ENCODE peak calls at places on chromosomes 12 and 14, in nine cellular contexts. K is cardiac fibroblast; G is Right ventricle myocardium superior; P is ascending aorta; Q is psoas muscle; I is right lobe of liver; J is nephron progenitor cell; W is CD8-positive, alpha-beta T cell; N is AG20443. A is an unnamed sample.

GRCh38 chr12:113130457-113131135 is 5.0 kb downstream of the RASAL1 start:
- DNase-seq in K (no peak), G (peak; percentile 41), P (no peak), Q (no peak), I (no peak), J (peak; percentile 41), W (no peak), N (no peak), A (peak; percentile 82)

GRCh38 chr12:116927244-116927940 is 16.6 kb downstream of the FBXW8 start:
- DNase-seq in K (no peak), G (no peak), P (no peak), Q (no peak), I (no peak), J (no peak), W (no peak), N (no peak), A (no peak)

GRCh38 chr12:126681676-126682075 is 1585.3 kb upstream of the TMEM132C start:
- DNase-seq in K (peak; percentile 24), G (no peak), P (no peak), Q (no peak), I (no peak), J (no peak), W (no peak), N (no peak), A (no peak)

GRCh38 chr14:101791919-101792572 is 30.5 kb downstream of the PPP2R5C start:
- DNase-seq in K (peak; percentile 77), G (no peak), P (no peak), Q (no peak), I (no peak), J (no peak), W (no peak), N (peak; percentile 55), A (no peak)

GRCh38 chr12:95608252-95609033 is 57.2 kb upstream of the USP44 start:
- DNase-seq in K (peak; percentile 93), G (peak; percentile 75), P (peak; percentile 96), Q (peak; percentile 65), I (peak; percentile 65), J (no peak), W (no peak), N (peak; percentile 68), A (no peak)

GRCh38 chr14:69247691-69248440 is 12.1 kb upstream of the GALNT16 start:
- DNase-seq in K (peak; percentile 77), G (no peak), P (peak; percentile 78), Q (no peak), I (no peak), J (no peak), W (no peak), N (peak; percentile 88), A (no peak)

GRCh38 chr12:57476162-57476992 is 3.3 kb downstream of the ARHGAP9 start:
- DNase-seq in K (no peak), G (peak; percentile 64), P (no peak), Q (no peak), I (peak; percentile 42), J (no peak), W (peak; percentile 83), N (no peak), A (peak; percentile 72)

GRCh38 chr12:116528498-116528897 is 30.7 kb upstream of the MAP1LC3B2 start:
- DNase-seq in K (peak; percentile 26), G (no peak), P (no peak), Q (no peak), I (no peak), J (no peak), W (no peak), N (peak; percentile 27), A (no peak)

GRCh38 chr14:104436047-104436531 is 143.5 kb upstream of the C14orf180 start:
- DNase-seq in K (peak; percentile 9), G (peak; percentile 86), P (peak; percentile 71), Q (peak; percentile 80), I (peak; percentile 81), J (no peak), W (no peak), N (peak; percentile 51), A (peak; percentile 83)

GRCh38 chr14:67883717-67884116 is 64.1 kb downstream of the RAD51B start:
- DNase-seq in K (peak; percentile 54), G (no peak), P (no peak), Q (no peak), I (no peak), J (no peak), W (no peak), N (peak; percentile 31), A (no peak)

A was measured in iPS-NIHi11.